ENCODE peak calls at places on chromosomes 7 and 10, in eight cellular contexts. W is endodermal cell, C is neural progenitor cell, E is adipocyte, U is NT2/D1, X is neuronal stem cell, J is kidney, M is colonic mucosa. Y is an unnamed sample.
A peak's percentile ranks its signal among the peaks of the same experiment; 100 is the strongest.

GRCh38 chr7:143372070-143372469 is 9.1 kb upstream of the ZYX start:
- DNase-seq in W (peak; percentile 36), C (no peak), E (no peak), U (no peak), X (no peak), J (peak; percentile 59), M (peak; percentile 95), Y (no peak)

GRCh38 chr7:131076032-131076431 is 251.6 kb upstream of the MKLN1 start:
- DNase-seq in W (no peak), C (no peak), E (peak; percentile 69), U (no peak), X (no peak), J (no peak), M (no peak), Y (peak; percentile 92)

GRCh38 chr10:95401704-95402469 is 111.1 kb upstream of the PDLIM1 start:
- DNase-seq in W (no peak), C (no peak), E (no peak), U (no peak), X (no peak), J (no peak), M (no peak), Y (no peak)

GRCh38 chr7:1951600-1951999 is 281.1 kb downstream of the MAD1L1 start:
- DNase-seq in W (no peak), C (no peak), E (no peak), U (no peak), X (no peak), J (peak; percentile 51), M (no peak), Y (no peak)

GRCh38 chr10:82942572-82943091 is 1067.6 kb downstream of the NRG3 start:
- DNase-seq in W (no peak), C (no peak), E (peak; percentile 86), U (no peak), X (no peak), J (peak; percentile 86), M (no peak), Y (peak; percentile 37)

GRCh38 chr7:29955799-29956476 is 33.7 kb downstream of the SCRN1 start:
- DNase-seq in W (no peak), C (no peak), E (no peak), U (no peak), X (no peak), J (no peak), M (no peak), Y (no peak)

GRCh38 chr10:110569736-110570135 is 2.2 kb downstream of the SMC3 start:
- DNase-seq in W (no peak), C (no peak), E (no peak), U (no peak), X (no peak), J (no peak), M (no peak), Y (no peak)

GRCh38 chr10:132925614-132926013 is 16.8 kb downstream of the CFAP46 start:
- DNase-seq in W (no peak), C (no peak), E (no peak), U (no peak), X (no peak), J (peak; percentile 41), M (no peak), Y (no peak)

GRCh38 chr7:50197547-50197946 is 104.5 kb upstream of the ZPBP start:
- DNase-seq in W (peak; percentile 93), C (no peak), E (no peak), U (no peak), X (no peak), J (peak; percentile 65), M (no peak), Y (no peak)

GRCh38 chr10:130242483-130242882 is 106.3 kb downstream of the GLRX3 start:
- DNase-seq in W (peak; percentile 27), C (no peak), E (no peak), U (peak; percentile 5), X (no peak), J (no peak), M (no peak), Y (no peak)

GRCh38 chr10:68633816-68634466 is 73.8 kb downstream of the TET1 start:
- DNase-seq in W (no peak), C (no peak), E (no peak), U (no peak), X (no peak), J (no peak), M (no peak), Y (no peak)

GRCh38 chr10:129854796-129855705 is 109.0 kb downstream of the EBF3 start:
- DNase-seq in W (no peak), C (no peak), E (no peak), U (no peak), X (no peak), J (no peak), M (no peak), Y (no peak)

GRCh38 chr7:45180084-45180986 is 22.7 kb downstream of the RAMP3 start:
- DNase-seq in W (peak; percentile 19), C (no peak), E (no peak), U (no peak), X (no peak), J (peak; percentile 34), M (no peak), Y (no peak)

GRCh38 chr10:47165711-47166404 is 134.1 kb upstream of the GDF10 start:
- DNase-seq in W (no peak), C (no peak), E (peak; percentile 88), U (no peak), X (no peak), J (peak; percentile 78), M (no peak), Y (peak; percentile 72)

GRCh38 chr7:31340603-31341002 is at the start of gene NEUROD6:
- DNase-seq in W (no peak), C (no peak), E (no peak), U (no peak), X (no peak), J (no peak), M (no peak), Y (no peak)

GRCh38 chr7:31335161-31335888 is 5.2 kb downstream of the NEUROD6 start:
- DNase-seq in W (peak; percentile 51), C (no peak), E (no peak), U (no peak), X (no peak), J (no peak), M (no peak), Y (no peak)

GRCh38 chr7:31333301-31333700 is 7.2 kb downstream of the NEUROD6 start:
- DNase-seq in W (no peak), C (no peak), E (no peak), U (no peak), X (no peak), J (no peak), M (no peak), Y (no peak)

GRCh38 chr7:31336202-31337035 is 4.1 kb downstream of the NEUROD6 start:
- DNase-seq in W (peak; percentile 88), C (peak; percentile 45), E (no peak), U (no peak), X (no peak), J (no peak), M (no peak), Y (no peak)

GRCh38 chr7:31335889-31336201 is 4.7 kb downstream of the NEUROD6 start:
- DNase-seq in W (no peak), C (no peak), E (no peak), U (no peak), X (no peak), J (no peak), M (no peak), Y (no peak)
- H3K9ac ChIP-seq in W (no peak overlapping the region), C (no peak overlapping the region), E (no peak overlapping the region), U (no peak overlapping the region), X (no peak overlapping the region), J (no peak overlapping the region), M (no peak overlapping the region), Y (no peak overlapping the region)

DNA sequence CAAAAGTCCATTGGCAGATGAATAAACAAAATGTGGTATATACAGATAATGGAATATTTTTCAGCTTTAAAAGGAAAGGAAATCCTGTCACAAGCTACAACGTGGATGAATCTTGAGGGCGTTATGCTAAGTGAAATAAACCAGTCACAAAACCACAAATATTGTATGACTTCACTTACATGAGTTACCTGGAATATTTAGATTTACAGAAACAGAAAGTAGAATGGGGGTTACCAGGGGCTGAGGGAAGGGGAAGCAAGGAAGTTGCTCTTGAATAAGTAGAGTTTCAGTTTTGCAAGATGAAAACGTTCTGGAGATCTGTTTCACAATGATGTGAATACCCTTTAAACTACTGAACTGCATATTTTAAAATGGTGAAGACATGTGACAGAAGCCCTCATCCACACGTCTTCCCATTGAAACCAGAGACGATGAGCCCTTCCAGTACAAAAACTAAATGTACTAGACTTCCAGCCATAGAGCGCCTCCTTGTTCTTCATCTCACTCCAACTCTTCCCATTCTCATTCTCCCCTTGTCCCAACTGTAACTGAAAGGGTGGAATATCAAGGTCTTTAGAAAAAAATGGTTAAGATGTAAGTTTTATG is 62.4 kb downstream of the MICU1 start:
- DNase-seq in W (no peak), C (no peak), E (no peak), U (no peak), X (no peak), J (no peak), M (no peak), Y (no peak)
- H3K9ac ChIP-seq in W (no peak overlapping the region), C (no peak overlapping the region), E (no peak overlapping the region), U (no peak overlapping the region), X (no peak overlapping the region), J (no peak overlapping the region), M (no peak overlapping the region), Y (no peak overlapping the region)

GRCh38 chr7:7761340-7761973 is 43.0 kb upstream of the RPA3 start:
- DNase-seq in W (no peak), C (no peak), E (peak; percentile 85), U (no peak), X (no peak), J (no peak), M (no peak), Y (peak; percentile 74)
- H3K9ac ChIP-seq in W (no peak overlapping the region), C (no peak overlapping the region), E (peak overlapping the region; percentile 70), U (no peak overlapping the region), X (no peak overlapping the region), J (no peak overlapping the region), M (no peak overlapping the region), Y (peak overlapping the region; percentile 72)

GRCh38 chr7:100177040-100178001 is at the start of the genes GPC2 and STAG3:
- DNase-seq in W (peak; percentile 100), C (peak; percentile 98), E (peak; percentile 99), U (peak; percentile 96), X (peak; percentile 96), J (peak; percentile 97), M (peak; percentile 99), Y (peak; percentile 96)
- H3K9ac ChIP-seq in W (peak within 1 kb of the TSS; percentile 51), C (peak within 1 kb of the TSS; percentile 64), E (peak within 1 kb of the TSS; percentile 78), U (peak within 1 kb of the TSS; percentile 81), X (peak within 1 kb of the TSS; percentile 81), J (no peak within 1 kb of the TSS), M (peak within 1 kb of the TSS; percentile 58), Y (peak within 1 kb of the TSS; percentile 72)

GRCh38 chr10:79183468-79183865 is 114.7 kb downstream of the ZMIZ1 start:
- DNase-seq in W (no peak), C (no peak), E (no peak), U (no peak), X (no peak), J (no peak), M (no peak), Y (no peak)
- H3K9ac ChIP-seq in W (no peak overlapping the region), C (no peak overlapping the region), E (peak overlapping the region; percentile 47), U (peak overlapping the region; percentile 21), X (no peak overlapping the region), J (peak overlapping the region; percentile 70), M (no peak overlapping the region), Y (peak overlapping the region; percentile 64)